ENCODE peak calls at places on chromosomes 6 and 20, in six cellular contexts. S is kidney tubule cell, X is COR-L47, D is epithelial cell of esophagus, L is mesothelial cell of epicardium, U is glutamatergic neuron. N is an unnamed sample.

GRCh38 chr6:37822851-37823682 is 3.5 kb downstream of the ZFAND3 start:
- DNase-seq in D (peak; percentile 89), L (no peak), U (no peak), S (peak; percentile 32), X (no peak), N (no peak)

GRCh38 chr6:155880905-155881304 is 425.3 kb upstream of the NOX3 start:
- DNase-seq in S (peak; percentile 58), U (no peak), X (no peak), D (no peak), L (no peak), N (no peak)

GRCh38 chr6:110544472-110544871 is 68.1 kb upstream of the SLC22A16 start:
- DNase-seq in X (no peak), U (no peak), D (no peak), S (no peak), L (no peak), N (no peak)

GRCh38 chr6:143589162-143589561 is 77.6 kb upstream of the FUCA2 start:
- DNase-seq in S (no peak), L (no peak), U (no peak), D (no peak), X (no peak), N (no peak)

GRCh38 chr20:5085380-5085779 is 34.4 kb downstream of the PCNA start:
- DNase-seq in U (no peak), X (no peak), D (no peak), S (no peak), L (no peak), N (no peak)

GRCh38 chr6:149987602-149988107 is 23.9 kb downstream of the ULBP1 start:
- DNase-seq in U (no peak), S (no peak), D (no peak), X (no peak), L (no peak), N (no peak)

GRCh38 chr6:70574643-70575042 is 7.9 kb downstream of the SDHAF4 start:
- DNase-seq in S (no peak), D (no peak), U (no peak), L (no peak), X (no peak), N (no peak)

GRCh38 chr20:24060851-24061590 is 72.4 kb upstream of the GGTLC1 start:
- DNase-seq in D (no peak), L (no peak), U (no peak), X (no peak), S (no peak), N (no peak)

GRCh38 chr6:89433637-89434499 is 916 bp downstream of the ANKRD6 start:
- DNase-seq in S (peak; percentile 57), U (peak; percentile 35), X (no peak), L (no peak), D (peak; percentile 21), N (peak; percentile 10)

GRCh38 chr6:154143753-154144152 is 104.7 kb downstream of the OPRM1 start:
- DNase-seq in S (no peak), D (no peak), L (no peak), X (no peak), U (no peak), N (no peak)

GRCh38 chr6:5466459-5466858 is 205.1 kb downstream of the FARS2 start:
- DNase-seq in S (peak; percentile 57), X (no peak), L (no peak), U (no peak), D (peak; percentile 56), N (no peak)

GRCh38 chr6:130513770-130514169 is 148.0 kb downstream of the TMEM200A start:
- DNase-seq in S (peak; percentile 89), X (no peak), U (no peak), L (no peak), D (no peak), N (peak; percentile 3)

GRCh38 chr6:16130932-16131387 is 2.1 kb downstream of the MYLIP start:
- DNase-seq in U (no peak), D (peak; percentile 55), S (peak; percentile 79), X (no peak), L (no peak), N (peak; percentile 23)

GRCh38 chr6:39366875-39367618 is 44.5 kb upstream of the KCNK16 start:
- DNase-seq in X (peak; percentile 19), D (no peak), L (no peak), U (no peak), S (no peak), N (no peak)

GRCh38 chr6:108002365-108003221 is 44.6 kb upstream of the SEC63 start:
- DNase-seq in U (peak; percentile 75), L (no peak), S (peak; percentile 81), X (peak; percentile 62), D (peak; percentile 95), N (no peak)

GRCh38 chr20:2387180-2387577 is 6.5 kb downstream of the TGM6 start:
- DNase-seq in D (peak; percentile 41), X (no peak), L (no peak), U (peak; percentile 81), S (peak; percentile 6), N (peak; percentile 10)

GRCh38 chr6:130575971-130576370 is 210.2 kb downstream of the TMEM200A start:
- DNase-seq in U (no peak), S (no peak), X (no peak), D (no peak), L (no peak), N (peak; percentile 19)

GRCh38 chr20:63920226-63920625 is 25.3 kb downstream of the DNAJC5 start:
- DNase-seq in D (no peak), L (no peak), X (no peak), S (no peak), U (no peak), N (no peak)

GRCh38 chr6:80547827-80548226 is 441.4 kb downstream of the BCKDHB start:
- DNase-seq in X (no peak), S (peak; percentile 85), D (peak; percentile 63), L (no peak), U (no peak), N (no peak)

GRCh38 chr6:107712523-107713213 is 111.4 kb downstream of the SCML4 start:
- DNase-seq in X (no peak), S (peak; percentile 42), U (no peak), L (no peak), D (peak; percentile 90), N (no peak)

GRCh38 chr6:98831057-98832031 is 3.0 kb upstream of the POU3F2 start:
- DNase-seq in U (peak; percentile 40), L (no peak), X (peak; percentile 53), D (no peak), S (no peak), N (no peak)

GRCh38 chr20:34163316-34163715 is 51.3 kb upstream of the EIF2S2 start:
- DNase-seq in X (no peak), L (no peak), U (no peak), D (no peak), S (no peak), N (no peak)

GRCh38 chr6:158409451-158409850 is 97.2 kb downstream of the TULP4 start:
- DNase-seq in L (no peak), S (no peak), X (no peak), D (no peak), U (no peak), N (no peak)

GRCh38 chr20:62358728-62359490 is 8.2 kb downstream of the LAMA5 start:
- DNase-seq in D (no peak), U (peak; percentile 28), X (no peak), S (no peak), L (no peak), N (no peak)

GRCh38 chr6:56804996-56805395 is 149.9 kb upstream of the BEND6 start:
- DNase-seq in L (no peak), D (peak; percentile 83), U (no peak), X (no peak), S (peak; percentile 68), N (no peak)

GRCh38 chr6:90044833-90045337 is 150.6 kb downstream of the GJA10 start:
- DNase-seq in D (peak; percentile 25), L (no peak), X (no peak), S (peak; percentile 54), U (no peak), N (no peak)

GRCh38 chr20:9409981-9410380 is 104.4 kb upstream of the LAMP5 start:
- DNase-seq in X (no peak), D (peak; percentile 51), L (no peak), U (no peak), S (peak; percentile 78), N (no peak)

GRCh38 chr6:91366781-91367180 is 779.9 kb upstream of the MAP3K7 start:
- DNase-seq in U (no peak), S (no peak), L (no peak), X (no peak), D (no peak), N (no peak)

GRCh38 chr6:34103321-34103720 is 42.6 kb downstream of the GRM4 start:
- DNase-seq in S (no peak), X (no peak), D (no peak), U (no peak), L (no peak), N (no peak)

GRCh38 chr6:116680880-116681672 is at the start of gene KPNA5:
- DNase-seq in S (peak; percentile 94), X (peak; percentile 80), U (peak; percentile 93), D (peak; percentile 89), L (peak; percentile 75), N (peak; percentile 85)

GRCh38 chr20:24208652-24209051 is 220.1 kb upstream of the GGTLC1 start:
- DNase-seq in X (no peak), D (no peak), U (peak; percentile 50), S (no peak), L (no peak), N (no peak)

GRCh38 chr6:114287461-114287860 is 55.4 kb downstream of the HS3ST5 start:
- DNase-seq in S (no peak), X (no peak), D (no peak), L (no peak), U (no peak), N (no peak)

GRCh38 chr6:41818271-41819054 is 31.0 kb downstream of the TOMM6 start:
- DNase-seq in U (no peak), S (no peak), D (peak; percentile 61), X (no peak), L (no peak), N (no peak)

GRCh38 chr20:63400486-63401210 is 39.5 kb upstream of the CHRNA4 start:
- DNase-seq in S (no peak), D (no peak), X (no peak), L (no peak), U (no peak), N (no peak)

GRCh38 chr6:160952633-160953281 is 38.8 kb upstream of the MAP3K4 start:
- DNase-seq in S (no peak), X (no peak), U (no peak), D (peak; percentile 76), L (no peak), N (no peak)

GRCh38 chr6:160523223-160523622 is 140.9 kb downstream of the LPA start:
- DNase-seq in U (no peak), S (no peak), X (no peak), D (no peak), L (no peak), N (no peak)

GRCh38 chr6:110486756-110487155 is 10.3 kb upstream of the SLC22A16 start:
- DNase-seq in D (no peak), X (no peak), L (no peak), S (no peak), U (no peak), N (no peak)

GRCh38 chr6:155333414-155333813 is 19.1 kb upstream of the TFB1M start:
- DNase-seq in L (no peak), U (no peak), S (no peak), D (no peak), X (no peak), N (no peak)

N was measured in T-helper 9 cell.